ENCODE peak calls at places on chromosomes 12 and 14, in ten cellular contexts. One of them, this sample, is unnamed.

GRCh38 chr14:100193417-100194357 is 34.2 kb upstream of the DEGS2 start:
- DNase-seq in endothelial cell: no peak
- DNase-seq in stimulated activated CD8-positive, alpha-beta memory T cell treated with anti-CD3 and anti-CD28 coated beads, Interleukin-4, amount 100 ng/mL, for 1 hour: no peak
- DNase-seq in H9: no peak
- DNase-seq in AG08395: no peak
- DNase-seq in naive thymus-derived CD8-positive, alpha-beta T cell: no peak
- DNase-seq in AG20443: no peak
- DNase-seq in A549: no peak
- DNase-seq in activated CD4-positive, CD25-positive, alpha-beta regulatory T cell: no peak
- DNase-seq in dermis blood vessel endothelial cell: no peak
- DNase-seq in this sample: no peak

GRCh38 chr12:49533331-49533730 is 5.5 kb upstream of the KCNH3 start:
- DNase-seq in endothelial cell: no peak
- DNase-seq in stimulated activated CD8-positive, alpha-beta memory T cell treated with anti-CD3 and anti-CD28 coated beads, Interleukin-4, amount 100 ng/mL, for 1 hour: no peak
- DNase-seq in H9: peak
- DNase-seq in AG08395: no peak
- DNase-seq in naive thymus-derived CD8-positive, alpha-beta T cell: no peak
- DNase-seq in AG20443: no peak
- DNase-seq in A549: no peak
- DNase-seq in activated CD4-positive, CD25-positive, alpha-beta regulatory T cell: no peak
- DNase-seq in dermis blood vessel endothelial cell: no peak
- DNase-seq in this sample: no peak

GRCh38 chr14:55122441-55122986 is 6.5 kb upstream of the LGALS3 start:
- DNase-seq in endothelial cell: no peak
- DNase-seq in stimulated activated CD8-positive, alpha-beta memory T cell treated with anti-CD3 and anti-CD28 coated beads, Interleukin-4, amount 100 ng/mL, for 1 hour: no peak
- DNase-seq in H9: no peak
- DNase-seq in AG08395: no peak
- DNase-seq in naive thymus-derived CD8-positive, alpha-beta T cell: no peak
- DNase-seq in AG20443: peak
- DNase-seq in A549: no peak
- DNase-seq in activated CD4-positive, CD25-positive, alpha-beta regulatory T cell: no peak
- DNase-seq in dermis blood vessel endothelial cell: peak
- DNase-seq in this sample: peak

GRCh38 chr12:2535583-2536187 is 259.1 kb upstream of the FKBP4 start:
- DNase-seq in endothelial cell: no peak
- DNase-seq in stimulated activated CD8-positive, alpha-beta memory T cell treated with anti-CD3 and anti-CD28 coated beads, Interleukin-4, amount 100 ng/mL, for 1 hour: no peak
- DNase-seq in H9: no peak
- DNase-seq in AG08395: no peak
- DNase-seq in naive thymus-derived CD8-positive, alpha-beta T cell: no peak
- DNase-seq in AG20443: no peak
- DNase-seq in A549: no peak
- DNase-seq in activated CD4-positive, CD25-positive, alpha-beta regulatory T cell: no peak
- DNase-seq in dermis blood vessel endothelial cell: no peak
- DNase-seq in this sample: no peak

GRCh38 chr14:91968280-91968679 is 20.8 kb upstream of the FBLN5 start:
- DNase-seq in endothelial cell: no peak
- DNase-seq in stimulated activated CD8-positive, alpha-beta memory T cell treated with anti-CD3 and anti-CD28 coated beads, Interleukin-4, amount 100 ng/mL, for 1 hour: no peak
- DNase-seq in H9: no peak
- DNase-seq in AG08395: no peak
- DNase-seq in naive thymus-derived CD8-positive, alpha-beta T cell: peak
- DNase-seq in AG20443: no peak
- DNase-seq in A549: no peak
- DNase-seq in activated CD4-positive, CD25-positive, alpha-beta regulatory T cell: no peak
- DNase-seq in dermis blood vessel endothelial cell: no peak
- DNase-seq in this sample: no peak

GRCh38 chr14:65128096-65128495 is 25.8 kb upstream of the MAX start:
- DNase-seq in endothelial cell: no peak
- DNase-seq in stimulated activated CD8-positive, alpha-beta memory T cell treated with anti-CD3 and anti-CD28 coated beads, Interleukin-4, amount 100 ng/mL, for 1 hour: no peak
- DNase-seq in H9: no peak
- DNase-seq in AG08395: no peak
- DNase-seq in naive thymus-derived CD8-positive, alpha-beta T cell: no peak
- DNase-seq in AG20443: no peak
- DNase-seq in A549: no peak
- DNase-seq in activated CD4-positive, CD25-positive, alpha-beta regulatory T cell: no peak
- DNase-seq in dermis blood vessel endothelial cell: no peak
- DNase-seq in this sample: no peak

GRCh38 chr12:108685469-108686247 is 45.7 kb downstream of the CORO1C start:
- DNase-seq in endothelial cell: no peak
- DNase-seq in stimulated activated CD8-positive, alpha-beta memory T cell treated with anti-CD3 and anti-CD28 coated beads, Interleukin-4, amount 100 ng/mL, for 1 hour: no peak
- DNase-seq in H9: no peak
- DNase-seq in AG08395: no peak
- DNase-seq in naive thymus-derived CD8-positive, alpha-beta T cell: no peak
- DNase-seq in AG20443: no peak
- DNase-seq in A549: no peak
- DNase-seq in activated CD4-positive, CD25-positive, alpha-beta regulatory T cell: no peak
- DNase-seq in dermis blood vessel endothelial cell: peak
- DNase-seq in this sample: no peak

GRCh38 chr12:111413442-111414086 is 7.8 kb downstream of the SH2B3 start:
- DNase-seq in endothelial cell: no peak
- DNase-seq in stimulated activated CD8-positive, alpha-beta memory T cell treated with anti-CD3 and anti-CD28 coated beads, Interleukin-4, amount 100 ng/mL, for 1 hour: no peak
- DNase-seq in H9: peak
- DNase-seq in AG08395: peak
- DNase-seq in naive thymus-derived CD8-positive, alpha-beta T cell: no peak
- DNase-seq in AG20443: peak
- DNase-seq in A549: no peak
- DNase-seq in activated CD4-positive, CD25-positive, alpha-beta regulatory T cell: no peak
- DNase-seq in dermis blood vessel endothelial cell: peak
- DNase-seq in this sample: no peak

GRCh38 chr12:132593938-132594358 is 16.4 kb downstream of the LRCOL1 start:
- DNase-seq in endothelial cell: peak
- DNase-seq in stimulated activated CD8-positive, alpha-beta memory T cell treated with anti-CD3 and anti-CD28 coated beads, Interleukin-4, amount 100 ng/mL, for 1 hour: no peak
- DNase-seq in H9: peak
- DNase-seq in AG08395: peak
- DNase-seq in naive thymus-derived CD8-positive, alpha-beta T cell: no peak
- DNase-seq in AG20443: peak
- DNase-seq in A549: peak
- DNase-seq in activated CD4-positive, CD25-positive, alpha-beta regulatory T cell: no peak
- DNase-seq in dermis blood vessel endothelial cell: peak
- DNase-seq in this sample: peak

GRCh38 chr12:107660230-107660629 is 25.4 kb upstream of the PWP1 start:
- DNase-seq in endothelial cell: no peak
- DNase-seq in stimulated activated CD8-positive, alpha-beta memory T cell treated with anti-CD3 and anti-CD28 coated beads, Interleukin-4, amount 100 ng/mL, for 1 hour: no peak
- DNase-seq in H9: no peak
- DNase-seq in AG08395: no peak
- DNase-seq in naive thymus-derived CD8-positive, alpha-beta T cell: no peak
- DNase-seq in AG20443: no peak
- DNase-seq in A549: peak
- DNase-seq in activated CD4-positive, CD25-positive, alpha-beta regulatory T cell: no peak
- DNase-seq in dermis blood vessel endothelial cell: peak
- DNase-seq in this sample: no peak

GRCh38 chr14:88831285-88831684 is 6.8 kb downstream of the TTC8 start:
- DNase-seq in endothelial cell: no peak
- DNase-seq in stimulated activated CD8-positive, alpha-beta memory T cell treated with anti-CD3 and anti-CD28 coated beads, Interleukin-4, amount 100 ng/mL, for 1 hour: no peak
- DNase-seq in H9: no peak
- DNase-seq in AG08395: peak
- DNase-seq in naive thymus-derived CD8-positive, alpha-beta T cell: no peak
- DNase-seq in AG20443: peak
- DNase-seq in A549: no peak
- DNase-seq in activated CD4-positive, CD25-positive, alpha-beta regulatory T cell: no peak
- DNase-seq in dermis blood vessel endothelial cell: peak
- DNase-seq in this sample: no peak

GRCh38 chr14:80350707-80351106 is 139.4 kb upstream of the DIO2 start:
- DNase-seq in endothelial cell: no peak
- DNase-seq in stimulated activated CD8-positive, alpha-beta memory T cell treated with anti-CD3 and anti-CD28 coated beads, Interleukin-4, amount 100 ng/mL, for 1 hour: no peak
- DNase-seq in H9: no peak
- DNase-seq in AG08395: no peak
- DNase-seq in naive thymus-derived CD8-positive, alpha-beta T cell: no peak
- DNase-seq in AG20443: no peak
- DNase-seq in A549: no peak
- DNase-seq in activated CD4-positive, CD25-positive, alpha-beta regulatory T cell: no peak
- DNase-seq in dermis blood vessel endothelial cell: no peak
- DNase-seq in this sample: no peak

GRCh38 chr12:100554608-100555077 is 18.8 kb upstream of the GAS2L3 start:
- DNase-seq in endothelial cell: peak
- DNase-seq in stimulated activated CD8-positive, alpha-beta memory T cell treated with anti-CD3 and anti-CD28 coated beads, Interleukin-4, amount 100 ng/mL, for 1 hour: no peak
- DNase-seq in H9: peak
- DNase-seq in AG08395: peak
- DNase-seq in naive thymus-derived CD8-positive, alpha-beta T cell: no peak
- DNase-seq in AG20443: peak
- DNase-seq in A549: peak
- DNase-seq in activated CD4-positive, CD25-positive, alpha-beta regulatory T cell: no peak
- DNase-seq in dermis blood vessel endothelial cell: peak
- DNase-seq in this sample: peak

GRCh38 chr14:20680843-20681347 is 3.5 kb upstream of the RNASE4 start:
- DNase-seq in endothelial cell: no peak
- DNase-seq in stimulated activated CD8-positive, alpha-beta memory T cell treated with anti-CD3 and anti-CD28 coated beads, Interleukin-4, amount 100 ng/mL, for 1 hour: no peak
- DNase-seq in H9: no peak
- DNase-seq in AG08395: peak
- DNase-seq in naive thymus-derived CD8-positive, alpha-beta T cell: no peak
- DNase-seq in AG20443: peak
- DNase-seq in A549: no peak
- DNase-seq in activated CD4-positive, CD25-positive, alpha-beta regulatory T cell: no peak
- DNase-seq in dermis blood vessel endothelial cell: no peak
- DNase-seq in this sample: no peak

GRCh38 chr14:104756477-104757237 is 3.7 kb downstream of the SIVA1 start:
- DNase-seq in endothelial cell: no peak
- DNase-seq in stimulated activated CD8-positive, alpha-beta memory T cell treated with anti-CD3 and anti-CD28 coated beads, Interleukin-4, amount 100 ng/mL, for 1 hour: no peak
- DNase-seq in H9: no peak
- DNase-seq in AG08395: no peak
- DNase-seq in naive thymus-derived CD8-positive, alpha-beta T cell: no peak
- DNase-seq in AG20443: no peak
- DNase-seq in A549: no peak
- DNase-seq in activated CD4-positive, CD25-positive, alpha-beta regulatory T cell: no peak
- DNase-seq in dermis blood vessel endothelial cell: no peak
- DNase-seq in this sample: no peak

GRCh38 chr14:78157855-78158436 is 12.2 kb upstream of the NRXN3 start:
- DNase-seq in endothelial cell: peak
- DNase-seq in stimulated activated CD8-positive, alpha-beta memory T cell treated with anti-CD3 and anti-CD28 coated beads, Interleukin-4, amount 100 ng/mL, for 1 hour: no peak
- DNase-seq in H9: peak
- DNase-seq in AG08395: no peak
- DNase-seq in naive thymus-derived CD8-positive, alpha-beta T cell: no peak
- DNase-seq in AG20443: peak
- DNase-seq in A549: no peak
- DNase-seq in activated CD4-positive, CD25-positive, alpha-beta regulatory T cell: no peak
- DNase-seq in dermis blood vessel endothelial cell: peak
- DNase-seq in this sample: no peak

GRCh38 chr14:61838661-61839060 is 76.4 kb downstream of the SNAPC1 start:
- DNase-seq in endothelial cell: no peak
- DNase-seq in stimulated activated CD8-positive, alpha-beta memory T cell treated with anti-CD3 and anti-CD28 coated beads, Interleukin-4, amount 100 ng/mL, for 1 hour: no peak
- DNase-seq in H9: no peak
- DNase-seq in AG08395: no peak
- DNase-seq in naive thymus-derived CD8-positive, alpha-beta T cell: no peak
- DNase-seq in AG20443: no peak
- DNase-seq in A549: no peak
- DNase-seq in activated CD4-positive, CD25-positive, alpha-beta regulatory T cell: no peak
- DNase-seq in dermis blood vessel endothelial cell: peak
- DNase-seq in this sample: no peak

GRCh38 chr12:46546634-46547273 is 174.2 kb upstream of the SLC38A2 start:
- DNase-seq in endothelial cell: no peak
- DNase-seq in stimulated activated CD8-positive, alpha-beta memory T cell treated with anti-CD3 and anti-CD28 coated beads, Interleukin-4, amount 100 ng/mL, for 1 hour: no peak
- DNase-seq in H9: no peak
- DNase-seq in AG08395: no peak
- DNase-seq in naive thymus-derived CD8-positive, alpha-beta T cell: no peak
- DNase-seq in AG20443: no peak
- DNase-seq in A549: no peak
- DNase-seq in activated CD4-positive, CD25-positive, alpha-beta regulatory T cell: no peak
- DNase-seq in dermis blood vessel endothelial cell: no peak
- DNase-seq in this sample: no peak

GRCh38 chr12:91604897-91605296 is 422.3 kb upstream of the DCN start:
- DNase-seq in endothelial cell: no peak
- DNase-seq in stimulated activated CD8-positive, alpha-beta memory T cell treated with anti-CD3 and anti-CD28 coated beads, Interleukin-4, amount 100 ng/mL, for 1 hour: no peak
- DNase-seq in H9: no peak
- DNase-seq in AG08395: no peak
- DNase-seq in naive thymus-derived CD8-positive, alpha-beta T cell: no peak
- DNase-seq in AG20443: no peak
- DNase-seq in A549: no peak
- DNase-seq in activated CD4-positive, CD25-positive, alpha-beta regulatory T cell: no peak
- DNase-seq in dermis blood vessel endothelial cell: peak
- DNase-seq in this sample: no peak

GRCh38 chr14:31990183-31990862 is 86.8 kb upstream of the ARHGAP5 start:
- DNase-seq in endothelial cell: no peak
- DNase-seq in stimulated activated CD8-positive, alpha-beta memory T cell treated with anti-CD3 and anti-CD28 coated beads, Interleukin-4, amount 100 ng/mL, for 1 hour: no peak
- DNase-seq in H9: no peak
- DNase-seq in AG08395: peak
- DNase-seq in naive thymus-derived CD8-positive, alpha-beta T cell: no peak
- DNase-seq in AG20443: no peak
- DNase-seq in A549: no peak
- DNase-seq in activated CD4-positive, CD25-positive, alpha-beta regulatory T cell: no peak
- DNase-seq in dermis blood vessel endothelial cell: no peak
- DNase-seq in this sample: no peak

GRCh38 chr14:68685419-68686211 is 107.3 kb downstream of the ZFP36L1 start:
- DNase-seq in endothelial cell: no peak
- DNase-seq in stimulated activated CD8-positive, alpha-beta memory T cell treated with anti-CD3 and anti-CD28 coated beads, Interleukin-4, amount 100 ng/mL, for 1 hour: peak
- DNase-seq in H9: no peak
- DNase-seq in AG08395: peak
- DNase-seq in naive thymus-derived CD8-positive, alpha-beta T cell: peak
- DNase-seq in AG20443: peak
- DNase-seq in A549: no peak
- DNase-seq in activated CD4-positive, CD25-positive, alpha-beta regulatory T cell: peak
- DNase-seq in dermis blood vessel endothelial cell: peak
- DNase-seq in this sample: no peak

GRCh38 chr14:71606575-71606974 is 325.7 kb upstream of the RGS6 start:
- DNase-seq in endothelial cell: no peak
- DNase-seq in stimulated activated CD8-positive, alpha-beta memory T cell treated with anti-CD3 and anti-CD28 coated beads, Interleukin-4, amount 100 ng/mL, for 1 hour: no peak
- DNase-seq in H9: no peak
- DNase-seq in AG08395: no peak
- DNase-seq in naive thymus-derived CD8-positive, alpha-beta T cell: no peak
- DNase-seq in AG20443: no peak
- DNase-seq in A549: no peak
- DNase-seq in activated CD4-positive, CD25-positive, alpha-beta regulatory T cell: no peak
- DNase-seq in dermis blood vessel endothelial cell: no peak
- DNase-seq in this sample: no peak

GRCh38 chr12:31105668-31106067 is 32.0 kb downstream of the DDX11 start:
- DNase-seq in endothelial cell: no peak
- DNase-seq in stimulated activated CD8-positive, alpha-beta memory T cell treated with anti-CD3 and anti-CD28 coated beads, Interleukin-4, amount 100 ng/mL, for 1 hour: no peak
- DNase-seq in H9: peak
- DNase-seq in AG08395: no peak
- DNase-seq in naive thymus-derived CD8-positive, alpha-beta T cell: no peak
- DNase-seq in AG20443: no peak
- DNase-seq in A549: no peak
- DNase-seq in activated CD4-positive, CD25-positive, alpha-beta regulatory T cell: no peak
- DNase-seq in dermis blood vessel endothelial cell: no peak
- DNase-seq in this sample: no peak

This sample was measured in DMS153.